ENCODE peak calls at places on chromosomes 16 and 17, in five cellular contexts. Y is stimulated activated CD8-positive, alpha-beta memory T cell treated with anti-CD3 and anti-CD28 coated beads, Interleukin-4, amount 100 ng/mL, for 4 hours; E is MM.1S; O is OCI-M1; G is stimulated activated CD4-positive, alpha-beta T cell treated with anti-CD3 and anti-CD28 coated beads, Interleukin-4, amount 100 ng/mL, for 48 hours. X is an unnamed sample.
A peak's percentile ranks its signal among the peaks of the same experiment; 100 is the strongest.

GRCh38 chr17:77178586-77178985 is 37.8 kb downstream of the SEC14L1 start:
- DNase-seq in Y (no peak), E (no peak), O (no peak), G (no peak), X (no peak)

GRCh38 chr16:1335996-1336395 is 2.6 kb downstream of the BAIAP3 start:
- DNase-seq in Y (no peak), E (no peak), O (peak; percentile 16), G (no peak), X (no peak)

GRCh38 chr17:30290696-30291570 is 811 bp downstream of the BLMH start:
- DNase-seq in Y (no peak), E (peak; percentile 56), O (peak; percentile 62), G (peak; percentile 11), X (peak; percentile 14)

GRCh38 chr17:57761887-57762286 is 16.8 kb upstream of the CCDC182 start:
- DNase-seq in Y (no peak), E (no peak), O (peak; percentile 31), G (no peak), X (no peak)

GRCh38 chr17:75878174-75878998 is at the start of gene TRIM47:
- DNase-seq in Y (no peak), E (peak; percentile 80), O (no peak), G (no peak), X (no peak)

GRCh38 chr17:76151896-76152454 is 10.9 kb upstream of the FOXJ1 start:
- DNase-seq in Y (no peak), E (no peak), O (no peak), G (no peak), X (no peak)

GRCh38 chr17:43702636-43703035 is 40.9 kb upstream of the MEOX1 start:
- DNase-seq in Y (no peak), E (no peak), O (peak; percentile 90), G (no peak), X (peak; percentile 58)

GRCh38 chr17:78535285-78536197 is 41.7 kb downstream of the DNAH17 start:
- DNase-seq in Y (no peak), E (no peak), O (no peak), G (no peak), X (no peak)

GRCh38 chr17:7014995-7015586 is 2.7 kb downstream of the RNASEK start:
- DNase-seq in Y (peak; percentile 58), E (peak; percentile 88), O (peak; percentile 93), G (peak; percentile 77), X (no peak)

GRCh38 chr16:6836771-6837170 is 495.9 kb upstream of the RBFOX1 start:
- DNase-seq in Y (no peak), E (no peak), O (no peak), G (no peak), X (no peak)